ENCODE peak calls at places on chromosome 3, in six cellular contexts. One of them, this sample, is unnamed.

GRCh38 chr3:174439621-174440349 is 419.3 kb upstream of the NAALADL2 start:
- DNase-seq in ovary: peak; percentile 30
- DNase-seq in CD8-positive, alpha-beta T cell: no peak
- DNase-seq in OCI-LY7: no peak
- DNase-seq in heart right ventricle: no peak
- DNase-seq in Caco-2: peak; percentile 76
- DNase-seq in this sample: no peak

GRCh38 chr3:184320099-184320445 is 5.7 kb downstream of the EIF4G1 start:
- DNase-seq in OCI-LY7: no peak
- DNase-seq in Caco-2: no peak
- DNase-seq in ovary: peak; percentile 100
- DNase-seq in heart right ventricle: peak; percentile 96
- DNase-seq in CD8-positive, alpha-beta T cell: no peak
- DNase-seq in this sample: no peak

GRCh38 chr3:66270314-66270713 is 49.5 kb downstream of the SLC25A26 start:
- DNase-seq in heart right ventricle: no peak
- DNase-seq in Caco-2: no peak
- DNase-seq in CD8-positive, alpha-beta T cell: no peak
- DNase-seq in ovary: no peak
- DNase-seq in OCI-LY7: no peak
- DNase-seq in this sample: no peak

GRCh38 chr3:194552327-194552949 is 65.6 kb upstream of the ATP13A3 start:
- DNase-seq in Caco-2: no peak
- DNase-seq in CD8-positive, alpha-beta T cell: no peak
- DNase-seq in heart right ventricle: no peak
- DNase-seq in ovary: no peak
- DNase-seq in OCI-LY7: no peak
- DNase-seq in this sample: no peak

GRCh38 chr3:14511971-14512943 is 27.9 kb downstream of the GRIP2 start:
- DNase-seq in ovary: peak; percentile 16
- DNase-seq in heart right ventricle: no peak
- DNase-seq in Caco-2: no peak
- DNase-seq in CD8-positive, alpha-beta T cell: no peak
- DNase-seq in OCI-LY7: no peak
- DNase-seq in this sample: no peak

GRCh38 chr3:24951186-24951585 is 456.5 kb upstream of the THRB start:
- DNase-seq in ovary: no peak
- DNase-seq in CD8-positive, alpha-beta T cell: no peak
- DNase-seq in Caco-2: no peak
- DNase-seq in OCI-LY7: no peak
- DNase-seq in heart right ventricle: no peak
- DNase-seq in this sample: no peak

GRCh38 chr3:113832477-113833164 is 6.0 kb upstream of the GRAMD1C start:
- DNase-seq in OCI-LY7: no peak
- DNase-seq in ovary: no peak
- DNase-seq in heart right ventricle: no peak
- DNase-seq in Caco-2: no peak
- DNase-seq in CD8-positive, alpha-beta T cell: no peak
- DNase-seq in this sample: peak; percentile 76

GRCh38 chr3:52471371-52472238 is 16.2 kb downstream of the NISCH start:
- DNase-seq in ovary: peak; percentile 60
- DNase-seq in heart right ventricle: peak; percentile 80
- DNase-seq in CD8-positive, alpha-beta T cell: no peak
- DNase-seq in Caco-2: peak; percentile 38
- DNase-seq in OCI-LY7: peak; percentile 52
- DNase-seq in this sample: peak; percentile 58

GRCh38 chr3:133987136-133987535 is 42.6 kb downstream of the SLCO2A1 start:
- DNase-seq in OCI-LY7: no peak
- DNase-seq in Caco-2: no peak
- DNase-seq in CD8-positive, alpha-beta T cell: no peak
- DNase-seq in ovary: no peak
- DNase-seq in heart right ventricle: no peak
- DNase-seq in this sample: no peak

GRCh38 chr3:47113669-47114365 is 50.1 kb downstream of the SETD2 start:
- DNase-seq in Caco-2: no peak
- DNase-seq in heart right ventricle: no peak
- DNase-seq in CD8-positive, alpha-beta T cell: no peak
- DNase-seq in OCI-LY7: peak; percentile 61
- DNase-seq in ovary: no peak
- DNase-seq in this sample: peak; percentile 23

GRCh38 chr3:120498947-120499346 is 48.2 kb upstream of the FSTL1 start:
- DNase-seq in ovary: no peak
- DNase-seq in heart right ventricle: no peak
- DNase-seq in CD8-positive, alpha-beta T cell: no peak
- DNase-seq in Caco-2: peak; percentile 31
- DNase-seq in OCI-LY7: no peak
- DNase-seq in this sample: no peak

GRCh38 chr3:14915636-14916222 is 31.7 kb upstream of the NR2C2 start:
- DNase-seq in ovary: no peak
- DNase-seq in OCI-LY7: peak; percentile 8
- DNase-seq in Caco-2: no peak
- DNase-seq in CD8-positive, alpha-beta T cell: no peak
- DNase-seq in heart right ventricle: no peak
- DNase-seq in this sample: no peak

GRCh38 chr3:187989458-187990153 is 164.4 kb upstream of the LPP start:
- DNase-seq in ovary: no peak
- DNase-seq in CD8-positive, alpha-beta T cell: no peak
- DNase-seq in heart right ventricle: no peak
- DNase-seq in Caco-2: peak; percentile 27
- DNase-seq in OCI-LY7: no peak
- DNase-seq in this sample: no peak

GRCh38 chr3:72944696-72945095 is 51.9 kb upstream of the PPP4R2 start:
- DNase-seq in OCI-LY7: no peak
- DNase-seq in Caco-2: no peak
- DNase-seq in heart right ventricle: no peak
- DNase-seq in ovary: no peak
- DNase-seq in CD8-positive, alpha-beta T cell: no peak
- DNase-seq in this sample: no peak

GRCh38 chr3:20537234-20537633 is 351.2 kb upstream of the SGO1 start:
- DNase-seq in heart right ventricle: no peak
- DNase-seq in Caco-2: no peak
- DNase-seq in OCI-LY7: no peak
- DNase-seq in ovary: no peak
- DNase-seq in CD8-positive, alpha-beta T cell: no peak
- DNase-seq in this sample: no peak

GRCh38 chr3:12966847-12967750 is 106.1 kb downstream of the IQSEC1 start:
- DNase-seq in Caco-2: peak; percentile 21
- DNase-seq in ovary: peak; percentile 46
- DNase-seq in heart right ventricle: peak; percentile 51
- DNase-seq in CD8-positive, alpha-beta T cell: no peak
- DNase-seq in OCI-LY7: no peak
- DNase-seq in this sample: no peak

GRCh38 chr3:76514836-76515235 is 525.1 kb upstream of the ROBO2 start:
- DNase-seq in CD8-positive, alpha-beta T cell: no peak
- DNase-seq in OCI-LY7: no peak
- DNase-seq in heart right ventricle: no peak
- DNase-seq in Caco-2: no peak
- DNase-seq in ovary: no peak
- DNase-seq in this sample: no peak

GRCh38 chr3:117097356-117097755 is 387.8 kb downstream of the TUSC7 start:
- DNase-seq in heart right ventricle: no peak
- DNase-seq in CD8-positive, alpha-beta T cell: no peak
- DNase-seq in OCI-LY7: no peak
- DNase-seq in ovary: no peak
- DNase-seq in Caco-2: no peak
- DNase-seq in this sample: no peak

GRCh38 chr3:13011369-13012227 is 61.6 kb downstream of the IQSEC1 start:
- DNase-seq in ovary: no peak
- DNase-seq in CD8-positive, alpha-beta T cell: peak; percentile 72
- DNase-seq in Caco-2: no peak
- DNase-seq in OCI-LY7: peak; percentile 91
- DNase-seq in heart right ventricle: no peak
- DNase-seq in this sample: peak; percentile 96

GRCh38 chr3:116057403-116058006 is 387.8 kb downstream of the LSAMP start:
- DNase-seq in ovary: no peak
- DNase-seq in Caco-2: no peak
- DNase-seq in heart right ventricle: no peak
- DNase-seq in CD8-positive, alpha-beta T cell: no peak
- DNase-seq in OCI-LY7: no peak
- DNase-seq in this sample: peak; percentile 17

GRCh38 chr3:50950591-50950990 is 275.9 kb downstream of the DOCK3 start:
- DNase-seq in CD8-positive, alpha-beta T cell: no peak
- DNase-seq in OCI-LY7: no peak
- DNase-seq in Caco-2: no peak
- DNase-seq in heart right ventricle: no peak
- DNase-seq in ovary: no peak
- DNase-seq in this sample: peak; percentile 11

GRCh38 chr3:194134757-194135515 is 1.0 kb upstream of the HES1 start:
- DNase-seq in Caco-2: peak; percentile 98
- DNase-seq in OCI-LY7: peak; percentile 95
- DNase-seq in ovary: peak; percentile 95
- DNase-seq in CD8-positive, alpha-beta T cell: peak; percentile 68
- DNase-seq in heart right ventricle: peak; percentile 93
- DNase-seq in this sample: peak; percentile 94

GRCh38 chr3:21528291-21528690 is 222.7 kb downstream of the ZNF385D start:
- DNase-seq in Caco-2: no peak
- DNase-seq in ovary: no peak
- DNase-seq in OCI-LY7: no peak
- DNase-seq in CD8-positive, alpha-beta T cell: no peak
- DNase-seq in heart right ventricle: no peak
- DNase-seq in this sample: no peak

GRCh38 chr3:9600597-9600996 is 47.0 kb upstream of the LHFPL4 start:
- DNase-seq in CD8-positive, alpha-beta T cell: no peak
- DNase-seq in ovary: peak; percentile 47
- DNase-seq in OCI-LY7: no peak
- DNase-seq in Caco-2: no peak
- DNase-seq in heart right ventricle: peak; percentile 57
- DNase-seq in this sample: peak; percentile 1

GRCh38 chr3:151871639-151872468 is 1.6 kb upstream of the SUCNR1 start:
- DNase-seq in ovary: no peak
- DNase-seq in heart right ventricle: no peak
- DNase-seq in CD8-positive, alpha-beta T cell: no peak
- DNase-seq in Caco-2: no peak
- DNase-seq in OCI-LY7: peak; percentile 16
- DNase-seq in this sample: peak; percentile 41

GRCh38 chr3:10772230-10773161 is 43.5 kb upstream of the SLC6A11 start:
- DNase-seq in ovary: no peak
- DNase-seq in CD8-positive, alpha-beta T cell: no peak
- DNase-seq in OCI-LY7: no peak
- DNase-seq in Caco-2: peak; percentile 27
- DNase-seq in heart right ventricle: no peak
- DNase-seq in this sample: peak; percentile 23

GRCh38 chr3:152291649-152292066 is 22.9 kb downstream of the MBNL1 start:
- DNase-seq in heart right ventricle: no peak
- DNase-seq in Caco-2: no peak
- DNase-seq in CD8-positive, alpha-beta T cell: no peak
- DNase-seq in OCI-LY7: no peak
- DNase-seq in ovary: no peak
- DNase-seq in this sample: no peak

GRCh38 chr3:39237012-39237411 is 42.8 kb downstream of the CX3CR1 start:
- DNase-seq in OCI-LY7: no peak
- DNase-seq in ovary: no peak
- DNase-seq in CD8-positive, alpha-beta T cell: no peak
- DNase-seq in heart right ventricle: no peak
- DNase-seq in Caco-2: no peak
- DNase-seq in this sample: no peak

GRCh38 chr3:38533285-38533994 is 37.3 kb downstream of the EXOG start:
- DNase-seq in OCI-LY7: no peak
- DNase-seq in Caco-2: no peak
- DNase-seq in CD8-positive, alpha-beta T cell: no peak
- DNase-seq in heart right ventricle: peak; percentile 80
- DNase-seq in ovary: no peak
- DNase-seq in this sample: no peak

GRCh38 chr3:37582117-37582516 is 279.6 kb upstream of the CTDSPL start:
- DNase-seq in heart right ventricle: no peak
- DNase-seq in OCI-LY7: no peak
- DNase-seq in Caco-2: no peak
- DNase-seq in CD8-positive, alpha-beta T cell: no peak
- DNase-seq in ovary: no peak
- DNase-seq in this sample: no peak

GRCh38 chr3:111715911-111716523 is 120.9 kb upstream of the ZBED2 start:
- DNase-seq in Caco-2: peak; percentile 78
- DNase-seq in OCI-LY7: peak; percentile 58
- DNase-seq in ovary: peak; percentile 29
- DNase-seq in CD8-positive, alpha-beta T cell: no peak
- DNase-seq in heart right ventricle: peak; percentile 44
- DNase-seq in this sample: peak; percentile 53

GRCh38 chr3:151393961-151394360 is 9.4 kb upstream of the P2RY12 start:
- DNase-seq in Caco-2: no peak
- DNase-seq in OCI-LY7: no peak
- DNase-seq in CD8-positive, alpha-beta T cell: no peak
- DNase-seq in heart right ventricle: no peak
- DNase-seq in ovary: no peak
- DNase-seq in this sample: no peak

GRCh38 chr3:153166206-153166605 is 4.2 kb downstream of the RAP2B start:
- DNase-seq in ovary: no peak
- DNase-seq in OCI-LY7: no peak
- DNase-seq in Caco-2: no peak
- DNase-seq in CD8-positive, alpha-beta T cell: peak; percentile 32
- DNase-seq in heart right ventricle: no peak
- DNase-seq in this sample: no peak

GRCh38 chr3:126475411-126476114 is at the start of gene ZXDC:
- DNase-seq in heart right ventricle: peak; percentile 97
- DNase-seq in ovary: peak; percentile 95
- DNase-seq in OCI-LY7: peak; percentile 94
- DNase-seq in CD8-positive, alpha-beta T cell: peak; percentile 90
- DNase-seq in Caco-2: peak; percentile 95
- DNase-seq in this sample: peak; percentile 98

GRCh38 chr3:130671545-130671944 is 75.1 kb downstream of the PIK3R4 start:
- DNase-seq in heart right ventricle: no peak
- DNase-seq in ovary: no peak
- DNase-seq in OCI-LY7: no peak
- DNase-seq in CD8-positive, alpha-beta T cell: no peak
- DNase-seq in Caco-2: no peak
- DNase-seq in this sample: no peak

GRCh38 chr3:159855599-159856495 is 132.8 kb upstream of the IL12A start:
- DNase-seq in ovary: no peak
- DNase-seq in CD8-positive, alpha-beta T cell: no peak
- DNase-seq in Caco-2: no peak
- DNase-seq in heart right ventricle: no peak
- DNase-seq in OCI-LY7: no peak
- DNase-seq in this sample: no peak
- H3K4me3 ChIP-seq in ovary: no peak overlapping the region
- H3K4me3 ChIP-seq in CD8-positive, alpha-beta T cell: no peak overlapping the region
- H3K4me3 ChIP-seq in Caco-2: no peak overlapping the region
- H3K4me3 ChIP-seq in heart right ventricle: peak overlapping the region; percentile 16
- H3K4me3 ChIP-seq in OCI-LY7: no peak overlapping the region
- H3K4me3 ChIP-seq in this sample: no peak overlapping the region

GRCh38 chr3:119380697-119381096 is 82.7 kb downstream of the TMEM39A start:
- DNase-seq in Caco-2: no peak
- DNase-seq in ovary: no peak
- DNase-seq in heart right ventricle: no peak
- DNase-seq in OCI-LY7: no peak
- DNase-seq in CD8-positive, alpha-beta T cell: no peak
- DNase-seq in this sample: no peak
- TF ChIP-seq CTCF in Caco-2: no peak
- TF ChIP-seq CTCF in ovary: no peak
- TF ChIP-seq CTCF in heart right ventricle: no peak
- TF ChIP-seq CTCF in OCI-LY7: no peak
- TF ChIP-seq CTCF in CD8-positive, alpha-beta T cell: no peak
- TF ChIP-seq CTCF in this sample: no peak

GRCh38 chr3:58667229-58667628 is 655 bp upstream of the FAM3D start:
- DNase-seq in CD8-positive, alpha-beta T cell: no peak
- DNase-seq in Caco-2: no peak
- DNase-seq in heart right ventricle: no peak
- DNase-seq in ovary: no peak
- DNase-seq in OCI-LY7: no peak
- DNase-seq in this sample: no peak
- H3K4me3 ChIP-seq in CD8-positive, alpha-beta T cell: no peak overlapping the region
- H3K4me3 ChIP-seq in Caco-2: no peak overlapping the region
- H3K4me3 ChIP-seq in heart right ventricle: no peak overlapping the region
- H3K4me3 ChIP-seq in ovary: no peak overlapping the region
- H3K4me3 ChIP-seq in OCI-LY7: no peak overlapping the region
- H3K4me3 ChIP-seq in this sample: no peak overlapping the region

GRCh38 chr3:99666201-99666600 is 27.8 kb downstream of the COL8A1 start:
- DNase-seq in ovary: no peak
- DNase-seq in CD8-positive, alpha-beta T cell: no peak
- DNase-seq in OCI-LY7: no peak
- DNase-seq in Caco-2: no peak
- DNase-seq in heart right ventricle: no peak
- DNase-seq in this sample: no peak
- TF ChIP-seq CTCF in ovary: no peak
- TF ChIP-seq CTCF in CD8-positive, alpha-beta T cell: no peak
- TF ChIP-seq CTCF in OCI-LY7: no peak
- TF ChIP-seq CTCF in Caco-2: no peak
- TF ChIP-seq CTCF in heart right ventricle: no peak
- TF ChIP-seq CTCF in this sample: no peak